ENCODE peak calls at places on chromosomes 16 and 17, in ten cellular contexts. F is AG08396, W is NCI-H1105, L is AG08395, U is Calu3, A is tibial nerve, C is GM03348, Z is GM10248, J is HTR-8/SVneo, T is thyroid gland. Q is an unnamed sample.

GRCh38 chr16:85306071-85306792 is 194.0 kb upstream of the CIBAR2 start:
- DNase-seq in F (peak; percentile 89), W (no peak), L (peak; percentile 66), U (peak; percentile 81), A (peak; percentile 87), C (peak; percentile 90), Z (peak; percentile 84), J (peak; percentile 90), T (peak; percentile 99), Q (peak; percentile 75)

GRCh38 chr17:44008205-44008909 is 3.9 kb downstream of the NAGS start:
- DNase-seq in F (no peak), W (no peak), L (no peak), U (no peak), A (no peak), C (no peak), Z (no peak), J (no peak), T (no peak), Q (no peak)

GRCh38 chr16:67593288-67593687 is 31.0 kb downstream of the CTCF start:
- DNase-seq in F (no peak), W (no peak), L (no peak), U (no peak), A (no peak), C (no peak), Z (no peak), J (no peak), T (no peak), Q (no peak)

GRCh38 chr16:70700101-70701020 is 14.5 kb upstream of the MTSS2 start:
- DNase-seq in F (no peak), W (no peak), L (no peak), U (no peak), A (no peak), C (no peak), Z (no peak), J (no peak), T (peak; percentile 91), Q (no peak)

GRCh38 chr17:43068570-43069367 is 43.7 kb downstream of the RND2 start:
- DNase-seq in F (no peak), W (no peak), L (no peak), U (no peak), A (no peak), C (no peak), Z (no peak), J (no peak), T (peak; percentile 19), Q (peak; percentile 6)

GRCh38 chr17:34241062-34241461 is 14.0 kb upstream of the CCL2 start:
- DNase-seq in F (no peak), W (no peak), L (peak; percentile 23), U (no peak), A (no peak), C (peak; percentile 47), Z (no peak), J (no peak), T (peak; percentile 30), Q (peak; percentile 43)

GRCh38 chr17:15236281-15237105 is 28.6 kb downstream of the PMP22 start:
- DNase-seq in F (no peak), W (no peak), L (peak; percentile 31), U (no peak), A (no peak), C (no peak), Z (no peak), J (no peak), T (peak; percentile 40), Q (no peak)

GRCh38 chr17:60277258-60277657 is 114.7 kb downstream of the USP32 start:
- DNase-seq in F (no peak), W (no peak), L (no peak), U (no peak), A (no peak), C (no peak), Z (no peak), J (no peak), T (no peak), Q (no peak)

GRCh38 chr17:63963123-63963522 is 9.6 kb downstream of the SCN4A start:
- DNase-seq in F (no peak), W (no peak), L (no peak), U (no peak), A (no peak), C (no peak), Z (no peak), J (no peak), T (no peak), Q (no peak)

GRCh38 chr17:1087381-1088241 is 90.7 kb downstream of the TIMM22 start:
- DNase-seq in F (peak; percentile 52), W (peak; percentile 66), L (peak; percentile 10), U (peak; percentile 81), A (peak; percentile 49), C (peak; percentile 43), Z (no peak), J (no peak), T (peak; percentile 84), Q (peak; percentile 65)

GRCh38 chr16:5415123-5415522 is 317.5 kb upstream of the EEF2KMT start:
- DNase-seq in F (no peak), W (no peak), L (no peak), U (no peak), A (no peak), C (no peak), Z (no peak), J (no peak), T (no peak), Q (no peak)

GRCh38 chr16:71421911-71422310 is 19.9 kb downstream of the TLE7 start:
- DNase-seq in F (no peak), W (no peak), L (no peak), U (peak; percentile 59), A (no peak), C (peak; percentile 44), Z (peak; percentile 59), J (no peak), T (no peak), Q (no peak)

GRCh38 chr17:13576661-13577526 is 24.8 kb downstream of the HS3ST3A1 start:
- DNase-seq in F (no peak), W (no peak), L (no peak), U (no peak), A (no peak), C (no peak), Z (no peak), J (no peak), T (no peak), Q (no peak)

GRCh38 chr16:4081035-4081434 is 35.2 kb downstream of the ADCY9 start:
- DNase-seq in F (no peak), W (no peak), L (no peak), U (no peak), A (no peak), C (no peak), Z (no peak), J (no peak), T (peak; percentile 42), Q (peak; percentile 13)

GRCh38 chr17:56690441-56691291 is 97.2 kb downstream of the NOG start:
- DNase-seq in F (no peak), W (no peak), L (peak; percentile 65), U (no peak), A (no peak), C (peak; percentile 74), Z (no peak), J (no peak), T (peak; percentile 97), Q (no peak)

GRCh38 chr17:83050651-83051422 is 28.6 kb upstream of the METRNL start:
- DNase-seq in F (no peak), W (no peak), L (no peak), U (peak; percentile 62), A (no peak), C (no peak), Z (no peak), J (no peak), T (peak; percentile 50), Q (no peak)

GRCh38 chr17:81250286-81251090 is 11.4 kb downstream of the NDUFAF8 start:
- DNase-seq in F (no peak), W (peak; percentile 62), L (no peak), U (no peak), A (no peak), C (no peak), Z (no peak), J (no peak), T (no peak), Q (no peak)

GRCh38 chr17:58331815-58332719 is 3.5 kb upstream of the TSPOAP1 start:
- DNase-seq in F (no peak), W (no peak), L (no peak), U (no peak), A (peak; percentile 52), C (no peak), Z (peak; percentile 84), J (no peak), T (peak; percentile 45), Q (no peak)

GRCh38 chr17:55735784-55736405 is 13.2 kb upstream of the TMEM100 start:
- DNase-seq in F (peak; percentile 48), W (no peak), L (peak; percentile 67), U (peak; percentile 48), A (peak; percentile 77), C (peak; percentile 67), Z (peak; percentile 32), J (peak; percentile 23), T (peak; percentile 42), Q (peak; percentile 86)

GRCh38 chr17:692116-692515 is 22.5 kb downstream of the VPS53 start:
- DNase-seq in F (no peak), W (no peak), L (peak; percentile 54), U (no peak), A (no peak), C (peak; percentile 59), Z (no peak), J (no peak), T (no peak), Q (peak; percentile 58)

GRCh38 chr17:35892091-35892637 is 12.0 kb upstream of the CCL5 start:
- DNase-seq in F (no peak), W (no peak), L (no peak), U (no peak), A (no peak), C (no peak), Z (peak; percentile 50), J (no peak), T (no peak), Q (no peak)

GRCh38 chr16:49883111-49883829 is 27.4 kb upstream of the ZNF423 start:
- DNase-seq in F (no peak), W (no peak), L (no peak), U (no peak), A (no peak), C (no peak), Z (no peak), J (no peak), T (no peak), Q (no peak)

GRCh38 chr16:84041421-84041820 is 1.2 kb downstream of the SLC38A8 start:
- DNase-seq in F (no peak), W (no peak), L (no peak), U (no peak), A (no peak), C (no peak), Z (no peak), J (no peak), T (no peak), Q (no peak)

GRCh38 chr16:79874391-79874790 is 273.9 kb upstream of the MAF start:
- DNase-seq in F (no peak), W (no peak), L (no peak), U (no peak), A (no peak), C (no peak), Z (no peak), J (no peak), T (peak; percentile 24), Q (no peak)